ENCODE peak calls at places on chromosomes 7 and 10, in five cellular contexts. B is fibroblast of lung; L is dorsolateral prefrontal cortex; C is stimulated activated CD4-positive, alpha-beta T cell treated with anti-CD3 and anti-CD28 coated beads, Interleukin-2, amount 100 ng/mL, for 48 hours; N is activated gamma-delta T cell. E is an unnamed sample.

GRCh38 chr7:14717169-14717568 is 185.4 kb downstream of the DGKB start:
- DNase-seq in N (no peak), L (no peak), B (no peak), C (no peak), E (no peak)

GRCh38 chr10:43689955-43690771 is 41.5 kb upstream of the ZNF32 start:
- DNase-seq in B (peak; percentile 76), C (peak; percentile 84), N (peak; percentile 66), L (peak; percentile 83), E (peak; percentile 51)

GRCh38 chr10:14074062-14074884 is 256.5 kb downstream of the FRMD4A start:
- DNase-seq in C (no peak), B (peak; percentile 100), L (no peak), N (no peak), E (no peak)

GRCh38 chr7:12716134-12716667 is 28.8 kb downstream of the ARL4A start:
- DNase-seq in C (no peak), N (no peak), B (peak; percentile 38), L (no peak), E (no peak)

GRCh38 chr10:59553127-59553649 is 156.5 kb downstream of the SLC16A9 start:
- DNase-seq in N (no peak), L (no peak), C (no peak), B (no peak), E (no peak)

GRCh38 chr7:81725003-81725402 is 44.8 kb downstream of the HGF start:
- DNase-seq in N (no peak), L (no peak), B (peak; percentile 87), C (no peak), E (no peak)

GRCh38 chr7:8433477-8434289 is at the start of gene NXPH1:
- DNase-seq in L (no peak), C (no peak), N (no peak), B (no peak), E (no peak)

GRCh38 chr10:124092270-124093075 is 925 bp downstream of the CHST15 start:
- DNase-seq in B (peak; percentile 41), N (no peak), C (peak; percentile 11), L (peak; percentile 57), E (no peak)

GRCh38 chr7:31633894-31634494 is 53.0 kb upstream of the PPP1R17 start:
- DNase-seq in N (no peak), C (no peak), L (peak; percentile 48), B (peak; percentile 45), E (no peak)

GRCh38 chr7:143891457-143891856 is 10.5 kb downstream of the TCAF1 start:
- DNase-seq in C (no peak), L (no peak), N (no peak), B (no peak), E (no peak)

GRCh38 chr10:43610636-43611035 is 4.4 kb downstream of the ZNF485 start:
- DNase-seq in L (no peak), N (no peak), C (no peak), B (no peak), E (no peak)

GRCh38 chr10:58299580-58299979 is 30.6 kb downstream of the CISD1 start:
- DNase-seq in B (peak; percentile 69), N (no peak), C (peak; percentile 47), L (peak; percentile 51), E (peak; percentile 11)

GRCh38 chr10:45454859-45455258 is 80.8 kb downstream of the ALOX5 start:
- DNase-seq in C (no peak), L (no peak), N (no peak), B (no peak), E (no peak)